ENCODE peak calls at places on chromosomes 3 and 15, in four cellular contexts. One of them, this sample, is unnamed.

GRCh38 chr3:77869423-77869822 is 829.5 kb downstream of the ROBO2 start:
- DNase-seq in sigmoid colon: no peak
- DNase-seq in ovary: no peak
- DNase-seq in heart left ventricle: no peak
- DNase-seq in this sample: no peak

GRCh38 chr3:11289864-11290263 is 17.7 kb downstream of the ATG7 start:
- DNase-seq in heart left ventricle: no peak
- DNase-seq in sigmoid colon: no peak
- DNase-seq in ovary: no peak
- DNase-seq in this sample: no peak

GRCh38 chr3:60080648-60081047 is 1030.8 kb upstream of the CFAP20DC start:
- DNase-seq in sigmoid colon: no peak
- DNase-seq in ovary: no peak
- DNase-seq in heart left ventricle: no peak
- DNase-seq in this sample: no peak

GRCh38 chr3:124636101-124636862 is 94.0 kb upstream of the UMPS start:
- DNase-seq in ovary: no peak
- DNase-seq in heart left ventricle: no peak
- DNase-seq in sigmoid colon: no peak
- DNase-seq in this sample: no peak

GRCh38 chr3:159764211-159765024 is 224.2 kb upstream of the IL12A start:
- DNase-seq in heart left ventricle: peak
- DNase-seq in sigmoid colon: peak
- DNase-seq in ovary: peak
- DNase-seq in this sample: no peak

GRCh38 chr3:157130138-157130880 is 29.6 kb downstream of the CCNL1 start:
- DNase-seq in sigmoid colon: peak
- DNase-seq in heart left ventricle: peak
- DNase-seq in ovary: peak
- DNase-seq in this sample: peak

GRCh38 chr15:96362001-96362758 is 31.7 kb downstream of the NR2F2 start:
- DNase-seq in heart left ventricle: no peak
- DNase-seq in ovary: no peak
- DNase-seq in sigmoid colon: no peak
- DNase-seq in this sample: no peak

GRCh38 chr15:83559310-83559966 is 94.5 kb upstream of the ADAMTSL3 start:
- DNase-seq in heart left ventricle: no peak
- DNase-seq in sigmoid colon: peak
- DNase-seq in ovary: peak
- DNase-seq in this sample: peak

GRCh38 chr3:4866841-4867240 is 112.4 kb upstream of the BHLHE40 start:
- DNase-seq in heart left ventricle: no peak
- DNase-seq in ovary: no peak
- DNase-seq in sigmoid colon: no peak
- DNase-seq in this sample: no peak

GRCh38 chr15:58535894-58536293 is 104.1 kb downstream of the LIPC start:
- DNase-seq in heart left ventricle: no peak
- DNase-seq in ovary: no peak
- DNase-seq in sigmoid colon: peak
- DNase-seq in this sample: no peak

GRCh38 chr3:13526626-13526949 is 22.3 kb upstream of the FBLN2 start:
- DNase-seq in ovary: no peak
- DNase-seq in heart left ventricle: no peak
- DNase-seq in sigmoid colon: no peak
- DNase-seq in this sample: no peak

GRCh38 chr3:9649791-9650521 is 651 bp downstream of the MTMR14 start:
- DNase-seq in sigmoid colon: no peak
- DNase-seq in heart left ventricle: no peak
- DNase-seq in ovary: no peak
- DNase-seq in this sample: no peak

GRCh38 chr3:46883252-46884185 is 6.0 kb downstream of the PTH1R start:
- DNase-seq in sigmoid colon: no peak
- DNase-seq in ovary: no peak
- DNase-seq in heart left ventricle: no peak
- DNase-seq in this sample: no peak

GRCh38 chr3:42190701-42191442 is 75.1 kb downstream of the CCK start:
- DNase-seq in heart left ventricle: no peak
- DNase-seq in sigmoid colon: peak
- DNase-seq in ovary: peak
- DNase-seq in this sample: peak

GRCh38 chr3:101673953-101674352 is 3.0 kb downstream of the ZBTB11 start:
- DNase-seq in heart left ventricle: no peak
- DNase-seq in ovary: no peak
- DNase-seq in sigmoid colon: no peak
- DNase-seq in this sample: no peak

GRCh38 chr15:62327386-62327785 is 162.3 kb upstream of the C2CD4B start:
- DNase-seq in ovary: no peak
- DNase-seq in sigmoid colon: no peak
- DNase-seq in heart left ventricle: no peak
- DNase-seq in this sample: no peak

GRCh38 chr15:28147827-28148226 is 48.7 kb upstream of the OCA2 start:
- DNase-seq in ovary: no peak
- DNase-seq in sigmoid colon: no peak
- DNase-seq in heart left ventricle: no peak
- DNase-seq in this sample: no peak

GRCh38 chr3:37855363-37855970 is 6.2 kb upstream of the CTDSPL start:
- DNase-seq in heart left ventricle: peak
- DNase-seq in ovary: peak
- DNase-seq in sigmoid colon: peak
- DNase-seq in this sample: peak

GRCh38 chr3:24160424-24160823 is 215.3 kb downstream of the NR1D2 start:
- DNase-seq in heart left ventricle: no peak
- DNase-seq in ovary: no peak
- DNase-seq in sigmoid colon: no peak
- DNase-seq in this sample: no peak

GRCh38 chr3:126487151-126487771 is 11.6 kb upstream of the ZXDC start:
- DNase-seq in heart left ventricle: no peak
- DNase-seq in ovary: no peak
- DNase-seq in sigmoid colon: no peak
- DNase-seq in this sample: no peak

GRCh38 chr3:193842029-193842782 is 249.2 kb downstream of the OPA1 start:
- DNase-seq in ovary: no peak
- DNase-seq in sigmoid colon: no peak
- DNase-seq in heart left ventricle: no peak
- DNase-seq in this sample: no peak

GRCh38 chr3:182792901-182793662 is at the start of gene ATP11B:
- DNase-seq in sigmoid colon: peak
- DNase-seq in ovary: peak
- DNase-seq in heart left ventricle: peak
- DNase-seq in this sample: peak

GRCh38 chr15:28262438-28262837 is 59.5 kb downstream of the HERC2 start:
- DNase-seq in heart left ventricle: no peak
- DNase-seq in ovary: no peak
- DNase-seq in sigmoid colon: no peak
- DNase-seq in this sample: no peak

GRCh38 chr3:38039899-38040261 is 872 bp downstream of the DLEC1 start:
- DNase-seq in sigmoid colon: peak
- DNase-seq in ovary: peak
- DNase-seq in heart left ventricle: peak
- DNase-seq in this sample: peak

GRCh38 chr15:74415966-74416916 is 17.5 kb downstream of the SEMA7A start:
- DNase-seq in sigmoid colon: no peak
- DNase-seq in heart left ventricle: no peak
- DNase-seq in ovary: no peak
- DNase-seq in this sample: no peak

GRCh38 chr3:146195030-146195429 is 34.0 kb upstream of the PLOD2 start:
- DNase-seq in heart left ventricle: no peak
- DNase-seq in ovary: no peak
- DNase-seq in sigmoid colon: no peak
- DNase-seq in this sample: no peak
- TF ChIP-seq POLR2A in heart left ventricle: no peak
- TF ChIP-seq POLR2A in ovary: no peak
- TF ChIP-seq POLR2A in sigmoid colon: no peak
- TF ChIP-seq POLR2A in this sample: no peak

GRCh38 chr3:87228316-87228715 is 1.2 kb downstream of the CHMP2B start:
- DNase-seq in sigmoid colon: no peak
- DNase-seq in ovary: no peak
- DNase-seq in heart left ventricle: no peak
- DNase-seq in this sample: no peak
- H3K4me3 ChIP-seq in sigmoid colon: peak
- H3K4me3 ChIP-seq in ovary: peak
- H3K4me3 ChIP-seq in heart left ventricle: peak
- H3K4me3 ChIP-seq in this sample: peak

GRCh38 chr3:32372213-32372490 is 19.5 kb upstream of the CMTM7 start:
- DNase-seq in ovary: no peak
- DNase-seq in heart left ventricle: no peak
- DNase-seq in sigmoid colon: no peak
- DNase-seq in this sample: no peak

GRCh38 chr3:32376098-32376497 is 15.6 kb upstream of the CMTM7 start:
- DNase-seq in heart left ventricle: no peak
- DNase-seq in sigmoid colon: no peak
- DNase-seq in ovary: no peak
- DNase-seq in this sample: no peak

GRCh38 chr3:32373844-32374243 is 17.8 kb upstream of the CMTM7 start:
- DNase-seq in heart left ventricle: no peak
- DNase-seq in sigmoid colon: no peak
- DNase-seq in ovary: no peak
- DNase-seq in this sample: no peak

GRCh38 chr3:32375596-32375930 is 16.1 kb upstream of the CMTM7 start:
- DNase-seq in heart left ventricle: no peak
- DNase-seq in ovary: no peak
- DNase-seq in sigmoid colon: no peak
- DNase-seq in this sample: no peak

DNA sequence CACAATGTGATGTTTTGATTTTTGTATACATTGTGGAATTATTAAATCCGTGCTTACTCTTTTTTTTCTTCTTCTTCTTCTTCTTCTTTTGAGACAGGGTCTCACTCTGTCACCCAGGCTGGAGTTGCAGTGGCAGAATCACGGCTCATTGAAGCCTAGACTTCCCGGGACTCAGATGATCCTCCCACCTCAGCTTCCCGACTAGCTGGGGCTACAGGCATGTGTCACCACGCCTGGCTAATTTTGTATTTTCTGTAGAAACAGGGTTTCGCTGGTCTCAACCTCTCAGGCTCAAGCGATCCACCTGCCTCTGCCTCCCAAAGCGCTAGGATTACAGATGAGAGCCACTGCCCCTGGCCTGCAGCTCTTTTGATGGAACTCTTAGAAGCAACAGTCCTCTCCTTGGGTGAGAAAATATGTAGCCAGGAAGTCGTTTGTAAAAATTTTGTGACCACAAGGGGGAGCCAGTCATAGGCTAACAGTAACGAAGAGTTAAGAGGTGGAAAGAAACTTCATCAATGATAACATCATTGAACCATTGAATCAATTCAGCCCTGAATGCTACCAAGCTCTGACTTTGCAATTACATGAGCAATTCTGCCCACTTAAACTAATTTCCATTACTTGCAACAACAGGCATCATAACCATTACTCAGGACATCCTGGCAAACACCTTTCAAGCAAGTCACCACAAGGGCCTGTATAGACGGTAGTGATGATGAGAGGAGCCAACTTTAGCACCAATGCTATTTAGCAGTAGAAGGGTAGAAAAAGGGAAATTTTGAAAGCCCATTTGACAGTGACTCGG is 16.7 kb upstream of the CMTM7 start:
- DNase-seq in sigmoid colon: peak
- DNase-seq in heart left ventricle: no peak
- DNase-seq in ovary: peak
- DNase-seq in this sample: peak
- H3K27ac ChIP-seq in sigmoid colon: no peak
- H3K27ac ChIP-seq in heart left ventricle: no peak
- H3K27ac ChIP-seq in ovary: no peak
- H3K27ac ChIP-seq in this sample: no peak

DNA sequence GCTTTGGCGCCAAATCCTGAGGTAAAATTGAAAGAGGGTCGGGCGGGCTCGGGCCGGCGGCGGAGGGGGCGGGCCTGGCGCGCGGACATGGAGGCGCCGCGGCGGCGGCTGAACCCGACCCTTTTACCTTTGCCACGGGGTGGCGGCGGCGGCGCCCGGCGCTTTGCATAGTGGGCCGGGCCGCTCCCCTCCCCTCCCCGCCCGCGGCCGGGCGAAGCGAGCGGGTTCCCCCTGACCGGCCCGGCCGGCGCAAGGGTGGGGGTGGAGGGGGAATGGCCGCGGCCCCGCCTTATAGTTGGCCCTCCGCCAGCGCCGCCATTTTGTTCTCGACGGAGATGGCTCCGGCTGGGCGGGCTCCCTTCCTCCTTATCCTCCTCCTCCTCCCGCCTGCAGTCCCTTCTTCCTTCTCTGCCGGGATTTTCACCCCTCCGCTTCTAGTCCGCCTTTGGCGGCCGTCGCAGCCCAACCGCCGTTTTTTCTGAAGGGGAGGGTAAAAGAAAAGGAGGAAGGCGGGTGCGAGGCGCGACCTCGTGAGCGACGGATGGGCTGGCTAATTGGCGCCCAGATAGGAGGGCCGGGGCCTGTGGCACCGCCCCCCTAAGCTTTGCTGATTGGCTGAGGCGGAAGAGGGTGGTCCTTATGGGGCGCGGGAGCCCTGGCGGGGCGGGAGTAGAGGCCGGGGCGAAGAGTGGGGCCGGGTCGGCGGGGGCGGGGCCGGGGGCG is 664 bp downstream of the NR2C2 start:
- DNase-seq in heart left ventricle: peak
- DNase-seq in ovary: peak
- DNase-seq in sigmoid colon: peak
- DNase-seq in this sample: peak
- TF ChIP-seq POLR2A in heart left ventricle: no peak
- TF ChIP-seq POLR2A in ovary: peak
- TF ChIP-seq POLR2A in sigmoid colon: no peak
- TF ChIP-seq POLR2A in this sample: no peak

This sample was measured in uterus.